ENCODE peak calls at places on chromosomes 2 and 18, in five cellular contexts. S, P, X, W and A are unnamed samples.

GRCh38 chr2:16051046-16051489 is 110.7 kb downstream of the MYCN start:
- DNase-seq in S (no peak), P (no peak), X (no peak), W (no peak), A (no peak)

GRCh38 chr2:239574434-239575156 is 173.8 kb upstream of the HDAC4 start:
- DNase-seq in S (no peak), P (no peak), X (peak; percentile 60), W (no peak), A (no peak)

GRCh38 chr2:22355816-22356433 is 1029.1 kb upstream of the KLHL29 start:
- DNase-seq in S (peak; percentile 33), P (peak; percentile 43), X (no peak), W (peak; percentile 50), A (peak; percentile 58)

GRCh38 chr2:97868986-97869721 is 126.6 kb downstream of the TMEM131 start:
- DNase-seq in S (no peak), P (peak; percentile 57), X (peak; percentile 69), W (peak; percentile 20), A (no peak)

GRCh38 chr18:62037989-62038778 is 145.4 kb upstream of the RNF152 start:
- DNase-seq in S (no peak), P (no peak), X (no peak), W (no peak), A (no peak)

GRCh38 chr18:22170421-22171262 is 1.3 kb downstream of the GATA6 start:
- DNase-seq in S (peak; percentile 73), P (peak; percentile 41), X (peak; percentile 82), W (no peak), A (no peak)

GRCh38 chr2:46197672-46198071 is 99.5 kb upstream of the EPAS1 start:
- DNase-seq in S (no peak), P (no peak), X (no peak), W (no peak), A (no peak)

GRCh38 chr18:69580107-69580506 is 179.4 kb downstream of the DOK6 start:
- DNase-seq in S (no peak), P (no peak), X (no peak), W (no peak), A (no peak)

GRCh38 chr18:35345460-35345921 is 1.3 kb upstream of the ZNF24 start:
- DNase-seq in S (no peak), P (no peak), X (no peak), W (no peak), A (no peak)

GRCh38 chr2:207746131-207746530 is 23.6 kb downstream of the FZD5 start:
- DNase-seq in S (peak; percentile 17), P (peak; percentile 66), X (no peak), W (peak; percentile 50), A (peak; percentile 28)

GRCh38 chr18:76544511-76545350 is 49.7 kb upstream of the ZNF516 start:
- DNase-seq in S (no peak), P (no peak), X (no peak), W (no peak), A (no peak)

GRCh38 chr2:172427256-172427989 is at the start of gene ITGA6:
- DNase-seq in S (peak; percentile 81), P (peak; percentile 82), X (peak; percentile 86), W (peak; percentile 92), A (peak; percentile 73)

GRCh38 chr2:104289646-104290565 is 564.0 kb upstream of the POU3F3 start:
- DNase-seq in S (no peak), P (no peak), X (no peak), W (no peak), A (no peak)

GRCh38 chr18:42860011-42860410 is 255.5 kb downstream of the RIT2 start:
- DNase-seq in S (no peak), P (no peak), X (no peak), W (no peak), A (no peak)

GRCh38 chr2:237673130-237673921 is 45.9 kb downstream of the LRRFIP1 start:
- DNase-seq in S (peak; percentile 58), P (peak; percentile 86), X (peak; percentile 82), W (peak; percentile 78), A (peak; percentile 67)

GRCh38 chr2:58569460-58570185 is 328.5 kb upstream of the FANCL start:
- DNase-seq in S (no peak), P (no peak), X (no peak), W (no peak), A (no peak)

DNA sequence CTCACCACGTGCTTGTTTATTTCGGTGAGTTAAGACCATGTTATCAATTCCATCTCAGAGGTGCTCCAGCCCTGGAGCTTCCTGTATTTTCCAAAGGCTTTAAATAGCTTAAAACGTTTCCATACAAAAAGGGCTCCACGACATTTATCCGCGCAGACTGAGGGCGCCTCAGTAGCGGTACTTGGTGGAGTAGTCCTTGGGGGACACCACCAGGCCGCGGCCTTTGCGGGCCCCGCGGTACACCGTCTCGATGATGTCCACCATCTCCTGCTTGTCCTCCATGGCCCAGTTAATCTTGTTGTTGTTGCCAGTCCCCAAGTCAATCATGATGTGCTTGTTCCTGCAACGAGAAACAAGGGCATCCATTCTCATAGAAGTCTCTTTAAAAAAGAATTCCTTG is 9.1 kb downstream of the HSBP1L1 start:
- DNase-seq in S (no peak), P (no peak), X (no peak), W (no peak), A (no peak)
- H3K36me3 ChIP-seq in S (peaks cover 80% of the 10 kb centered on the region), P (peaks cover 81% of the 10 kb centered on the region), X (peaks cover 67% of the 10 kb centered on the region), W (peaks cover 9% of the 10 kb centered on the region), A (peaks cover 20% of the 10 kb centered on the region)

DNA sequence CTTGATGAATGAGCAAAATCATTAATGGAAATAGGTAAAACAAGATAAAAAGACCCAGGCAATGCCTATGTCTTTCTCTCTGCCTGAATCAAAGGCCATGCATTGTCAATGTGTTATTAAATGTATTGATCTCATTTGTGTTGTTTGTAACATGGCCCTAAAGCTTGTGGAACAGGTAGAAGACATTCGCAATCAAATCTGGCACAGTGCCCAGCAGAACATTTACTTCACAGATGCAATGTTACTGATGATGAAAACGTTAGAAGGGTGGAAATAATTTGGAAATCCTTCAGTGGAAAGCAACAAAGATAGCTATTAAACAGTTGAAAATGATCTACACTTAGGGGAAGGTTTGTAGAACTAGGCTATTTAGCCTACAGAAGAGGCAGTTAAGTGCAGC is 368.3 kb downstream of the EPHA4 start:
- DNase-seq in S (no peak), P (no peak), X (no peak), W (peak; percentile 24), A (no peak)
- H3K4me1 ChIP-seq in S (no peaks in the 10 kb centered on the region), P (no peaks in the 10 kb centered on the region), X (no peaks in the 10 kb centered on the region), W (no peaks in the 10 kb centered on the region), A (no peaks in the 10 kb centered on the region)

DNA sequence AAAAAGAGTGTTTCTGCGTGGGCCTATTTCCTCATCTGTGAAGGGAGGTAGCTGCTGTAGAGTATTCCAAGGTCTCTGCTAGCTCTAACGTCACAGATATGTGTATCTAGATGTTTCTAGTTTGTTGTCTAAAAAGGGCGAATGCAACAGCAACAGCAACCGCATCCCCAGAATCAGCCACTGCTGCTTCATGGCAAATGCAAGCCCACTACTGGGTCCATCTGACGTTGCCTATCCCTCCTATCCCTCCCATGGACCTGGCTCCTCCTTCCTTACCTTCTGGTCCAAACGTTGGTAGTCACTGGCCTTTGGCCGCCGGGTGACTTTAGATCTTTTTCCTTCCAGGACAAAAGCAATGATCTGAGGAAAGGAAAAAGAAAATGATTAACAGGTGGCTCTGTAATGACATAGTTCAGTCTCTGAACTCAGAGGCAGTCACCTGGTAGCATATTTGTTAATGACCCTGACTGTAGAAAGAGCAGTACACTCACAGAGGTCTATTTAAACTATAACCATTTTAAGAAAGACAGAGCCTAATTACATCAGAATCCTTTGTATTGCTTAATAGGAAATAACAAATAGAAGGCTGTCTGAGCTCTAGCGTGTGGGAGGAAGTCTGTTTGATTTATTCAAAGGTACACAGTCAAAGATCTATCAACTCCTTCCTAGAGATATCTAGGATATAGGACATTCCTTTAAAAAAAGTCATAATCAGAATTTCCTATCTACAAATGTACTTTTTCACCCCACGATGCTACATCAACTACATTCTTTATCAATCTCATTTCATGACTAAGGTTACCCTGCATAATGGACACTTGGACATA is 2.9 kb downstream of the TGOLN2 start:
- DNase-seq in S (no peak), P (no peak), X (no peak), W (peak; percentile 72), A (no peak)
- H3K36me3 ChIP-seq in S (peaks cover 67% of the 10 kb centered on the region), P (peaks cover 51% of the 10 kb centered on the region), X (peaks cover 55% of the 10 kb centered on the region), W (peaks cover 5% of the 10 kb centered on the region), A (peaks cover 39% of the 10 kb centered on the region)

DNA sequence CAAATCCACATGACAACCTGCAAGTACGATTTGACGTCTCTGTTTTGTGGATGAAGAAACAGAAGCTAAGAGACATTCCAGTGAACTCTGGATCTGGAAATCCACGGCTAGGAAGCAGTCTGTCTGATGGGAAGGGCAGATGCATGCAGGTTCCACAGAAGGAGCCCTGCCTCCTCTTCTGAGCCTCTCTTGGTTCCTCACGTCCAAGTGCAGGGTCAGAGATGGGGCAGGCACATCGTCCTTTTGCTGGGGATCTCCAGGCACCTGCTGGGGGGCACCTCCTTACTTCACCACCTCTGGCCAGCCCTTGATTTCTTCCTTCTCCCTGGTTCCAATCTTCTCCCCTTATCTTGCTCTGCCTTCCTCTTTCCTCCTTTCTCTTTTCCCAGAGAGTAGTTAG is 137.9 kb downstream of the BCL2 start:
- DNase-seq in S (no peak), P (no peak), X (no peak), W (no peak), A (no peak)
- H3K4me1 ChIP-seq in S (peaks cover 25% of the 10 kb centered on the region), P (no peaks in the 10 kb centered on the region), X (no peaks in the 10 kb centered on the region), W (peaks cover 36% of the 10 kb centered on the region), A (peaks cover 70% of the 10 kb centered on the region)

GRCh38 chr2:43942001-43942400 is 53.8 kb downstream of the LRPPRC start:
- DNase-seq in S (no peak), P (no peak), X (no peak), W (no peak), A (no peak)

GRCh38 chr2:43943809-43944452 is 51.9 kb downstream of the LRPPRC start:
- DNase-seq in S (no peak), P (no peak), X (no peak), W (no peak), A (no peak)

GRCh38 chr2:43941359-43941758 is 54.4 kb downstream of the LRPPRC start:
- DNase-seq in S (no peak), P (no peak), X (no peak), W (no peak), A (no peak)

GRCh38 chr2:43943323-43943722 is 52.5 kb downstream of the LRPPRC start:
- DNase-seq in S (no peak), P (no peak), X (no peak), W (no peak), A (no peak)

GRCh38 chr2:43942881-43943280 is 52.9 kb downstream of the LRPPRC start:
- DNase-seq in S (no peak), P (no peak), X (no peak), W (no peak), A (no peak)
- H3K36me3 ChIP-seq in S (peaks cover 93% of the 10 kb centered on the region), P (peaks cover 59% of the 10 kb centered on the region), X (peaks cover 85% of the 10 kb centered on the region), W (no peaks in the 10 kb centered on the region), A (peaks cover 48% of the 10 kb centered on the region)

GRCh38 chr2:109258376-109258775 is 129.4 kb downstream of the SH3RF3 start:
- DNase-seq in S (no peak), P (no peak), X (peak; percentile 17), W (no peak), A (peak; percentile 65)
- H3K4me1 ChIP-seq in S (peaks cover 51% of the 10 kb centered on the region), P (peaks cover 14% of the 10 kb centered on the region), X (no peaks in the 10 kb centered on the region), W (no peaks in the 10 kb centered on the region), A (peaks cover 22% of the 10 kb centered on the region)

DNA sequence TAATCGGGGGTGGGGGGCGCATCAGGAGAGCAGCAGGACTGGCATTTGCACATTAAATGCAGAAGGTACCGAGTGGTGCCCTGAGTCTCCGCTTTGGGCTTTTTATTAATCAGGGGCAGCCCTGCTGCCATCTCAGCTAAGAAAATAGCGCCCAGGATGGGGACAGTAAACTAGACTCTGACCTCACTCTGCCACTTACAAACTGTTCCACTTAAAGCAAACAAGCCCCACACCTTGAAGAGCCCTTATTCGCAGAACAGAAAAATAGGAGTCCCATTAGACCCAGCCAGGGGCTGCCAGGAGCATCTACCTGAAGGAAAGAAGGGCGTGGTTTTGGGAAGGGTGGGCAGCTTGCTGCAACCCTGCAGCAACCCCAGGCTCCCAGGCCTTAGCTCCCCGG is 165.3 kb downstream of the TNS1 start:
- DNase-seq in S (no peak), P (no peak), X (peak; percentile 37), W (no peak), A (no peak)
- H3K36me3 ChIP-seq in S (peaks cover 77% of the 10 kb centered on the region), P (peaks cover 42% of the 10 kb centered on the region), X (peaks cover 74% of the 10 kb centered on the region), W (no peaks in the 10 kb centered on the region), A (peaks cover 77% of the 10 kb centered on the region)